ENCODE peak calls at places on chromosomes 2 and 18, in ten cellular contexts. One of them, this sample, is unnamed.

GRCh38 chr2:168697668-168698121 is 104.7 kb upstream of the NOSTRIN start:
- DNase-seq in nephron progenitor cell: no peak
- DNase-seq in left cardiac atrium: no peak
- DNase-seq in ovary: no peak
- DNase-seq in H4: peak; percentile 33
- DNase-seq in AG04449: peak; percentile 31
- DNase-seq in iPS-NIHi11: no peak
- DNase-seq in sigmoid colon: no peak
- DNase-seq in fibroblast of lung: no peak
- DNase-seq in stimulated activated effector memory CD8-positive, alpha-beta T cell treated with anti-CD3 and anti-CD28 coated beads, Interleukin-12 subunit alpha, Interleukin-12 subunit beta, amount 100 ng/mL, for 72 hours: no peak
- DNase-seq in this sample: peak; percentile 65

GRCh38 chr2:217964658-217965161 is 38.1 kb downstream of the TNS1 start:
- DNase-seq in nephron progenitor cell: peak; percentile 22
- DNase-seq in left cardiac atrium: peak; percentile 27
- DNase-seq in ovary: peak; percentile 48
- DNase-seq in H4: no peak
- DNase-seq in AG04449: no peak
- DNase-seq in iPS-NIHi11: peak; percentile 61
- DNase-seq in sigmoid colon: peak; percentile 66
- DNase-seq in fibroblast of lung: no peak
- DNase-seq in stimulated activated effector memory CD8-positive, alpha-beta T cell treated with anti-CD3 and anti-CD28 coated beads, Interleukin-12 subunit alpha, Interleukin-12 subunit beta, amount 100 ng/mL, for 72 hours: no peak
- DNase-seq in this sample: peak; percentile 40

GRCh38 chr2:233994191-233994590 is 56.3 kb upstream of the SPP2 start:
- DNase-seq in nephron progenitor cell: no peak
- DNase-seq in left cardiac atrium: no peak
- DNase-seq in ovary: no peak
- DNase-seq in H4: no peak
- DNase-seq in AG04449: no peak
- DNase-seq in iPS-NIHi11: no peak
- DNase-seq in sigmoid colon: no peak
- DNase-seq in fibroblast of lung: no peak
- DNase-seq in stimulated activated effector memory CD8-positive, alpha-beta T cell treated with anti-CD3 and anti-CD28 coated beads, Interleukin-12 subunit alpha, Interleukin-12 subunit beta, amount 100 ng/mL, for 72 hours: no peak
- DNase-seq in this sample: no peak

GRCh38 chr2:60391250-60392013 is 162.0 kb downstream of the BCL11A start:
- DNase-seq in nephron progenitor cell: no peak
- DNase-seq in left cardiac atrium: no peak
- DNase-seq in ovary: no peak
- DNase-seq in H4: no peak
- DNase-seq in AG04449: no peak
- DNase-seq in iPS-NIHi11: no peak
- DNase-seq in sigmoid colon: no peak
- DNase-seq in fibroblast of lung: no peak
- DNase-seq in stimulated activated effector memory CD8-positive, alpha-beta T cell treated with anti-CD3 and anti-CD28 coated beads, Interleukin-12 subunit alpha, Interleukin-12 subunit beta, amount 100 ng/mL, for 72 hours: no peak
- DNase-seq in this sample: no peak

GRCh38 chr2:67702284-67702683 is 305.2 kb downstream of the ETAA1 start:
- DNase-seq in nephron progenitor cell: no peak
- DNase-seq in left cardiac atrium: no peak
- DNase-seq in ovary: no peak
- DNase-seq in H4: no peak
- DNase-seq in AG04449: no peak
- DNase-seq in iPS-NIHi11: no peak
- DNase-seq in sigmoid colon: no peak
- DNase-seq in fibroblast of lung: no peak
- DNase-seq in stimulated activated effector memory CD8-positive, alpha-beta T cell treated with anti-CD3 and anti-CD28 coated beads, Interleukin-12 subunit alpha, Interleukin-12 subunit beta, amount 100 ng/mL, for 72 hours: no peak
- DNase-seq in this sample: no peak

GRCh38 chr2:169348321-169349002 is 13.9 kb downstream of the LRP2 start:
- DNase-seq in nephron progenitor cell: no peak
- DNase-seq in left cardiac atrium: no peak
- DNase-seq in ovary: no peak
- DNase-seq in H4: no peak
- DNase-seq in AG04449: no peak
- DNase-seq in iPS-NIHi11: no peak
- DNase-seq in sigmoid colon: no peak
- DNase-seq in fibroblast of lung: no peak
- DNase-seq in stimulated activated effector memory CD8-positive, alpha-beta T cell treated with anti-CD3 and anti-CD28 coated beads, Interleukin-12 subunit alpha, Interleukin-12 subunit beta, amount 100 ng/mL, for 72 hours: no peak
- DNase-seq in this sample: no peak

GRCh38 chr2:239365071-239365781 is 35.6 kb downstream of the HDAC4 start:
- DNase-seq in nephron progenitor cell: no peak
- DNase-seq in left cardiac atrium: no peak
- DNase-seq in ovary: no peak
- DNase-seq in H4: no peak
- DNase-seq in AG04449: no peak
- DNase-seq in iPS-NIHi11: no peak
- DNase-seq in sigmoid colon: peak; percentile 62
- DNase-seq in fibroblast of lung: no peak
- DNase-seq in stimulated activated effector memory CD8-positive, alpha-beta T cell treated with anti-CD3 and anti-CD28 coated beads, Interleukin-12 subunit alpha, Interleukin-12 subunit beta, amount 100 ng/mL, for 72 hours: no peak
- DNase-seq in this sample: no peak

GRCh38 chr2:191892391-191892790 is 45.5 kb upstream of the CAVIN2 start:
- DNase-seq in nephron progenitor cell: no peak
- DNase-seq in left cardiac atrium: no peak
- DNase-seq in ovary: no peak
- DNase-seq in H4: no peak
- DNase-seq in AG04449: peak; percentile 52
- DNase-seq in iPS-NIHi11: no peak
- DNase-seq in sigmoid colon: no peak
- DNase-seq in fibroblast of lung: peak; percentile 91
- DNase-seq in stimulated activated effector memory CD8-positive, alpha-beta T cell treated with anti-CD3 and anti-CD28 coated beads, Interleukin-12 subunit alpha, Interleukin-12 subunit beta, amount 100 ng/mL, for 72 hours: no peak
- DNase-seq in this sample: no peak

GRCh38 chr2:20671736-20672080 is 4.8 kb downstream of the GDF7 start:
- DNase-seq in nephron progenitor cell: no peak
- DNase-seq in left cardiac atrium: no peak
- DNase-seq in ovary: no peak
- DNase-seq in H4: no peak
- DNase-seq in AG04449: no peak
- DNase-seq in iPS-NIHi11: no peak
- DNase-seq in sigmoid colon: no peak
- DNase-seq in fibroblast of lung: no peak
- DNase-seq in stimulated activated effector memory CD8-positive, alpha-beta T cell treated with anti-CD3 and anti-CD28 coated beads, Interleukin-12 subunit alpha, Interleukin-12 subunit beta, amount 100 ng/mL, for 72 hours: no peak
- DNase-seq in this sample: no peak

GRCh38 chr18:12637901-12638633 is 19.8 kb downstream of the SPIRE1 start:
- DNase-seq in nephron progenitor cell: no peak
- DNase-seq in left cardiac atrium: no peak
- DNase-seq in ovary: no peak
- DNase-seq in H4: no peak
- DNase-seq in AG04449: no peak
- DNase-seq in iPS-NIHi11: no peak
- DNase-seq in sigmoid colon: no peak
- DNase-seq in fibroblast of lung: no peak
- DNase-seq in stimulated activated effector memory CD8-positive, alpha-beta T cell treated with anti-CD3 and anti-CD28 coated beads, Interleukin-12 subunit alpha, Interleukin-12 subunit beta, amount 100 ng/mL, for 72 hours: no peak
- DNase-seq in this sample: no peak

GRCh38 chr2:179263460-179264237 is 983 bp downstream of the SESTD1 start:
- DNase-seq in nephron progenitor cell: peak; percentile 56
- DNase-seq in left cardiac atrium: peak; percentile 56
- DNase-seq in ovary: peak; percentile 63
- DNase-seq in H4: no peak
- DNase-seq in AG04449: no peak
- DNase-seq in iPS-NIHi11: peak; percentile 34
- DNase-seq in sigmoid colon: peak; percentile 79
- DNase-seq in fibroblast of lung: peak; percentile 74
- DNase-seq in stimulated activated effector memory CD8-positive, alpha-beta T cell treated with anti-CD3 and anti-CD28 coated beads, Interleukin-12 subunit alpha, Interleukin-12 subunit beta, amount 100 ng/mL, for 72 hours: no peak
- DNase-seq in this sample: peak; percentile 68

This sample was measured in Peyer's patch.